ENCODE peak calls at places on chromosomes 7 and 10, in four cellular contexts. P is HepG2, M is K562, R is H1. V is an unnamed sample.
A peak's percentile ranks its signal among the peaks of the same experiment; 100 is the strongest.

GRCh38 chr10:78520737-78521430 is 487.2 kb downstream of the RPS24 start:
- DNase-seq in M (no peak), R (peak; percentile 25), P (peak; percentile 96), V (peak; percentile 78)

GRCh38 chr10:62244785-62245595 is 23.7 kb downstream of the RTKN2 start:
- DNase-seq in M (peak; percentile 22), P (peak; percentile 67), R (no peak), V (peak; percentile 67)

GRCh38 chr7:128963327-128963757 is 25.6 kb downstream of the IRF5 start:
- DNase-seq in M (no peak), P (no peak), R (no peak), V (no peak)

GRCh38 chr7:130719550-130719949 is 14.5 kb downstream of the KLF14 start:
- DNase-seq in R (no peak), P (no peak), M (no peak), V (no peak)

GRCh38 chr7:73451780-73452398 is 18.3 kb downstream of the FZD9 start:
- DNase-seq in M (peak; percentile 72), R (no peak), P (peak; percentile 57), V (peak; percentile 61)

GRCh38 chr10:14545827-14546226 is 215.1 kb upstream of the FRMD4A start:
- DNase-seq in P (no peak), R (no peak), M (no peak), V (no peak)

GRCh38 chr10:123999956-124000615 is 93.3 kb downstream of the CHST15 start:
- DNase-seq in M (no peak), P (no peak), R (no peak), V (no peak)

GRCh38 chr10:129915526-129916378 is 48.3 kb downstream of the EBF3 start:
- DNase-seq in M (no peak), R (no peak), P (no peak), V (no peak)

GRCh38 chr10:78588194-78588811 is 480.5 kb upstream of the ZMIZ1 start:
- DNase-seq in R (no peak), M (no peak), P (peak; percentile 15), V (no peak)

GRCh38 chr7:116167177-116167576 is 43.2 kb upstream of the TES start:
- DNase-seq in P (no peak), R (no peak), M (no peak), V (no peak)

GRCh38 chr7:90717286-90718060 is 121.4 kb downstream of the CDK14 start:
- DNase-seq in P (peak; percentile 29), M (no peak), R (no peak), V (no peak)

GRCh38 chr10:92740762-92741161 is 51.0 kb downstream of the HHEX start:
- DNase-seq in P (no peak), M (no peak), R (no peak), V (no peak)

GRCh38 chr7:130421685-130422084 is 19.1 kb downstream of the CEP41 start:
- DNase-seq in R (no peak), P (no peak), M (no peak), V (no peak)

GRCh38 chr7:151243411-151244155 is 4.9 kb downstream of the SMARCD3 start:
- DNase-seq in R (no peak), M (no peak), P (no peak), V (no peak)

GRCh38 chr7:27154901-27155815 is 1.3 kb downstream of the HOXA7 start:
- DNase-seq in P (no peak), R (no peak), M (no peak), V (no peak)

GRCh38 chr7:94620703-94621118 is 35.2 kb downstream of the SGCE start:
- DNase-seq in M (no peak), P (peak; percentile 82), R (peak; percentile 3), V (peak; percentile 78)

GRCh38 chr7:1661461-1661860 is 8.6 kb upstream of the ELFN1 start:
- DNase-seq in R (no peak), P (no peak), M (no peak), V (no peak)

GRCh38 chr7:115910541-115911164 is 119.9 kb downstream of the TFEC start:
- DNase-seq in R (no peak), M (no peak), P (peak; percentile 14), V (no peak)

GRCh38 chr7:46079421-46079820 is 158.3 kb upstream of the IGFBP3 start:
- DNase-seq in P (no peak), R (no peak), M (no peak), V (no peak)
- TF ChIP-seq CHD2 in P (no peak), R (no peak), M (no peak), V (no peak)

DNA sequence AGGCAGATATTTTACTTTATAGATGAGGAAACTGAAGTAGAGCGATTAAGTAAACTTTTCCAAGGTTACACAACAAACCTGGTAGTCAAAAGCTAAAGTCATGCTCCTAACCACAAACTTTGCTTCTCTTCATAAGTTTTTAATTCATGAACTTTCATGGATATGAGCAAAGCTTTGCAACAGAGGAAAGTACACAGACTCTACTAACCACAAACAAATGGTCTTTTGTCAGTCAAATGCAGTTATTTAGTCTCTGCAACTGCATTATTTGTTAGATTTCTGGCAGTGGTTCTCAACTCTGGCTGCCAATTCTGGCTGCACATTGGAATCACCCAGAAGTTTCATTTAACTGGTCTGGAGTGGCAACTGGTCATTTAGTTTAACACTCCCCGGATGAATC is 140.6 kb upstream of the TMEM168 start:
- DNase-seq in P (peak; percentile 60), R (no peak), M (no peak), V (no peak)
- TF ChIP-seq PHF8 in P (no peak), R (no peak), M (no peak), V (no peak)

GRCh38 chr7:96034940-96035727 is 262.8 kb downstream of the DYNC1I1 start:
- DNase-seq in P (no peak), R (no peak), M (no peak), V (no peak)

GRCh38 chr7:96045181-96045580 is 272.8 kb downstream of the DYNC1I1 start:
- DNase-seq in P (no peak), M (no peak), R (no peak), V (no peak)

GRCh38 chr7:96045919-96046318 is 273.6 kb downstream of the DYNC1I1 start:
- DNase-seq in R (no peak), M (no peak), P (no peak), V (no peak)

GRCh38 chr7:96040250-96040772 is 268.0 kb downstream of the DYNC1I1 start:
- DNase-seq in P (no peak), M (no peak), R (no peak), V (no peak)
- TF ChIP-seq CHD2 in P (no peak), M (no peak), R (no peak), V (no peak)

GRCh38 chr10:71371750-71372166 is 25.0 kb upstream of the CDH23 start:
- DNase-seq in M (no peak), P (no peak), R (no peak), V (no peak)
- TF ChIP-seq PHF8 in M (no peak), P (no peak), R (no peak), V (no peak)

GRCh38 chr7:16354573-16354972 is 66.8 kb downstream of the CRPPA start:
- DNase-seq in M (no peak), R (no peak), P (no peak), V (no peak)

GRCh38 chr7:16347461-16348192 is 73.7 kb downstream of the CRPPA start:
- DNase-seq in P (no peak), R (no peak), M (no peak), V (no peak)

GRCh38 chr7:16348251-16348650 is 73.1 kb downstream of the CRPPA start:
- DNase-seq in P (no peak), M (no peak), R (no peak), V (no peak)

GRCh38 chr7:16353226-16353625 is 68.1 kb downstream of the CRPPA start:
- DNase-seq in P (no peak), M (no peak), R (no peak), V (no peak)

DNA sequence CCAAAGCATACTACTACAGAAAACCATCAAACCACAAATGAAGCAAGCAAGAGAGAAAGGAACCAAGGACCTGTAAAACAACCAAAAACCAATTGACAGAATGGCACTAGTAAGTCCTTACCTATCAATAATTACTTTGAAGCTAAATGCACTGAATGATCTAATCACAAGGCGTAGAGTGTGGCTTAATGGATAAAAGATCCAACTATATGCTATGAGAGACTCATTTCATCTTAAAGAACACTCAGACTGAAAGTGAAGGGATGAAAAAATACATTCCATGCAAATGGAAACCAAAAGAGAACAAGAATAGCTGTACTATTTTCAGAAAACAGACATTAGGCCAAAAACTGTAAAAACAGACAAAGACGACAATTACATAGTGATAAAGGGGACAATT is 70.7 kb downstream of the CRPPA start:
- DNase-seq in R (no peak), M (no peak), P (no peak), V (no peak)
- TF ChIP-seq CHD2 in R (no peak), M (no peak), P (no peak), V (no peak)

DNA sequence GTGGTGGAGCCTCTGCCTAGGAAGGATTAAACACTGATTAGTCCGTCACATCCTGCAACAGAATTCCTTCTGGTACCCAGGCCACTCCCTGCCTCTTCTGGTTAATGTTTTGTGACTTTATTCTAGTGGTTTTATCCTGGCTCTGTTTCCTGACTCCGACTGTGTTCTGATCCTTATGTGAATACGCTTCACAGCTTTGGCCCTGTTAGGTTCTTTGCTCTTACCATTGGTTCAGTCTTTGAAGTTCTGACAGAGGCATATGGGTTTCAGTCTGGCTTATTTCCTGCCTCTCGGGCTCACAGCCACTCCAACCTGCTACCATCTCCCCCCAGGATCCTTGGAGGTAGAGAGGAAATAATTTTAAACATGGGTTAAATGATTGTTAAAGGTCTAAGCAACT is 23.2 kb upstream of the FGL2 start:
- DNase-seq in R (no peak), M (no peak), P (no peak), V (no peak)
- TF ChIP-seq PHF8 in R (no peak), M (no peak), P (no peak), V (no peak)

V was measured in A549.